ENCODE peak calls at places on chromosomes 1 and 21, in eight cellular contexts. One of them, this sample, is unnamed.

GRCh38 chr1:201348211-201348566 is 29.3 kb downstream of the TNNT2 start:
- DNase-seq in uterus: no peak
- DNase-seq in IMR-90: peak; percentile 63
- DNase-seq in right lobe of liver: peak; percentile 37
- DNase-seq in body of pancreas: peak; percentile 51
- DNase-seq in breast epithelium: no peak
- DNase-seq in adrenal gland: no peak
- DNase-seq in A549: peak; percentile 92
- DNase-seq in this sample: peak; percentile 24

GRCh38 chr21:34126691-34127090 is 53.3 kb downstream of the MRPS6 start:
- DNase-seq in uterus: no peak
- DNase-seq in IMR-90: peak; percentile 85
- DNase-seq in right lobe of liver: no peak
- DNase-seq in body of pancreas: no peak
- DNase-seq in breast epithelium: no peak
- DNase-seq in adrenal gland: no peak
- DNase-seq in A549: no peak
- DNase-seq in this sample: no peak

GRCh38 chr1:46552357-46553237 is 1.1 kb upstream of the KNCN start:
- DNase-seq in uterus: no peak
- DNase-seq in IMR-90: no peak
- DNase-seq in right lobe of liver: no peak
- DNase-seq in body of pancreas: no peak
- DNase-seq in breast epithelium: no peak
- DNase-seq in adrenal gland: no peak
- DNase-seq in A549: no peak
- DNase-seq in this sample: no peak

GRCh38 chr1:226397011-226397926 is 10.6 kb downstream of the PARP1 start:
- DNase-seq in uterus: no peak
- DNase-seq in IMR-90: no peak
- DNase-seq in right lobe of liver: no peak
- DNase-seq in body of pancreas: no peak
- DNase-seq in breast epithelium: no peak
- DNase-seq in adrenal gland: no peak
- DNase-seq in A549: no peak
- DNase-seq in this sample: no peak

GRCh38 chr1:30953685-30954084 is 45.1 kb upstream of the SDC3 start:
- DNase-seq in uterus: no peak
- DNase-seq in IMR-90: no peak
- DNase-seq in right lobe of liver: no peak
- DNase-seq in body of pancreas: no peak
- DNase-seq in breast epithelium: no peak
- DNase-seq in adrenal gland: no peak
- DNase-seq in A549: no peak
- DNase-seq in this sample: no peak

GRCh38 chr1:150362721-150363425 is 1.1 kb upstream of the RPRD2 start:
- DNase-seq in uterus: no peak
- DNase-seq in IMR-90: no peak
- DNase-seq in right lobe of liver: no peak
- DNase-seq in body of pancreas: no peak
- DNase-seq in breast epithelium: no peak
- DNase-seq in adrenal gland: no peak
- DNase-seq in A549: no peak
- DNase-seq in this sample: no peak

GRCh38 chr1:54263601-54264226 is 63.7 kb downstream of the MRPL37 start:
- DNase-seq in uterus: no peak
- DNase-seq in IMR-90: no peak
- DNase-seq in right lobe of liver: no peak
- DNase-seq in body of pancreas: no peak
- DNase-seq in breast epithelium: no peak
- DNase-seq in adrenal gland: no peak
- DNase-seq in A549: no peak
- DNase-seq in this sample: no peak

GRCh38 chr1:113903496-113904291 is 905 bp downstream of the AP4B1 start:
- DNase-seq in uterus: no peak
- DNase-seq in IMR-90: no peak
- DNase-seq in right lobe of liver: no peak
- DNase-seq in body of pancreas: no peak
- DNase-seq in breast epithelium: no peak
- DNase-seq in adrenal gland: no peak
- DNase-seq in A549: no peak
- DNase-seq in this sample: no peak

GRCh38 chr1:28298438-28298837 is 30.4 kb upstream of the MED18 start:
- DNase-seq in uterus: no peak
- DNase-seq in IMR-90: no peak
- DNase-seq in right lobe of liver: no peak
- DNase-seq in body of pancreas: no peak
- DNase-seq in breast epithelium: no peak
- DNase-seq in adrenal gland: no peak
- DNase-seq in A549: no peak
- DNase-seq in this sample: no peak

GRCh38 chr1:29967261-29967660 is 730.9 kb downstream of the PTPRU start:
- DNase-seq in uterus: no peak
- DNase-seq in IMR-90: no peak
- DNase-seq in right lobe of liver: no peak
- DNase-seq in body of pancreas: no peak
- DNase-seq in breast epithelium: no peak
- DNase-seq in adrenal gland: no peak
- DNase-seq in A549: no peak
- DNase-seq in this sample: no peak

GRCh38 chr1:56929492-56929891 is 36.3 kb downstream of the C8B start:
- DNase-seq in uterus: no peak
- DNase-seq in IMR-90: no peak
- DNase-seq in right lobe of liver: no peak
- DNase-seq in body of pancreas: no peak
- DNase-seq in breast epithelium: no peak
- DNase-seq in adrenal gland: no peak
- DNase-seq in A549: no peak
- DNase-seq in this sample: no peak

GRCh38 chr21:45334591-45335081 is 46.9 kb upstream of the POFUT2 start:
- DNase-seq in uterus: no peak
- DNase-seq in IMR-90: no peak
- DNase-seq in right lobe of liver: peak; percentile 43
- DNase-seq in body of pancreas: peak; percentile 8
- DNase-seq in breast epithelium: no peak
- DNase-seq in adrenal gland: no peak
- DNase-seq in A549: no peak
- DNase-seq in this sample: no peak

GRCh38 chr1:226365166-226365565 is 42.7 kb downstream of the PARP1 start:
- DNase-seq in uterus: no peak
- DNase-seq in IMR-90: no peak
- DNase-seq in right lobe of liver: no peak
- DNase-seq in body of pancreas: no peak
- DNase-seq in breast epithelium: no peak
- DNase-seq in adrenal gland: no peak
- DNase-seq in A549: no peak
- DNase-seq in this sample: no peak

GRCh38 chr1:156961709-156962108 is 41.3 kb downstream of the LRRC71 start:
- DNase-seq in uterus: no peak
- DNase-seq in IMR-90: no peak
- DNase-seq in right lobe of liver: no peak
- DNase-seq in body of pancreas: no peak
- DNase-seq in breast epithelium: no peak
- DNase-seq in adrenal gland: no peak
- DNase-seq in A549: peak; percentile 25
- DNase-seq in this sample: no peak

GRCh38 chr1:181353526-181353925 is 129.8 kb upstream of the CACNA1E start:
- DNase-seq in uterus: no peak
- DNase-seq in IMR-90: no peak
- DNase-seq in right lobe of liver: no peak
- DNase-seq in body of pancreas: no peak
- DNase-seq in breast epithelium: no peak
- DNase-seq in adrenal gland: no peak
- DNase-seq in A549: no peak
- DNase-seq in this sample: no peak

GRCh38 chr1:208209286-208209685 is 34.9 kb downstream of the PLXNA2 start:
- DNase-seq in uterus: no peak
- DNase-seq in IMR-90: no peak
- DNase-seq in right lobe of liver: no peak
- DNase-seq in body of pancreas: no peak
- DNase-seq in breast epithelium: no peak
- DNase-seq in adrenal gland: no peak
- DNase-seq in A549: no peak
- DNase-seq in this sample: no peak

GRCh38 chr1:197171531-197171930 is 25.1 kb upstream of the ASPM start:
- DNase-seq in uterus: no peak
- DNase-seq in IMR-90: peak; percentile 28
- DNase-seq in right lobe of liver: no peak
- DNase-seq in body of pancreas: no peak
- DNase-seq in breast epithelium: no peak
- DNase-seq in adrenal gland: no peak
- DNase-seq in A549: no peak
- DNase-seq in this sample: no peak

GRCh38 chr1:32972814-32973428 is 8.3 kb upstream of the RNF19B start:
- DNase-seq in uterus: peak; percentile 40
- DNase-seq in IMR-90: peak; percentile 45
- DNase-seq in right lobe of liver: no peak
- DNase-seq in body of pancreas: peak; percentile 77
- DNase-seq in breast epithelium: peak; percentile 62
- DNase-seq in adrenal gland: peak; percentile 60
- DNase-seq in A549: no peak
- DNase-seq in this sample: peak; percentile 48
- TF ChIP-seq POLR2A in uterus: no peak
- TF ChIP-seq POLR2A in IMR-90: no peak
- TF ChIP-seq POLR2A in right lobe of liver: peak; percentile 24
- TF ChIP-seq POLR2A in body of pancreas: peak; percentile 35
- TF ChIP-seq POLR2A in breast epithelium: no peak
- TF ChIP-seq POLR2A in adrenal gland: no peak
- TF ChIP-seq POLR2A in A549: no peak
- TF ChIP-seq POLR2A in this sample: no peak

GRCh38 chr1:102833171-102833570 is 275.2 kb downstream of the COL11A1 start:
- DNase-seq in uterus: no peak
- DNase-seq in IMR-90: no peak
- DNase-seq in right lobe of liver: no peak
- DNase-seq in body of pancreas: no peak
- DNase-seq in breast epithelium: no peak
- DNase-seq in adrenal gland: no peak
- DNase-seq in A549: no peak
- DNase-seq in this sample: no peak

GRCh38 chr1:102838016-102838415 is 270.3 kb downstream of the COL11A1 start:
- DNase-seq in uterus: no peak
- DNase-seq in IMR-90: peak; percentile 22
- DNase-seq in right lobe of liver: no peak
- DNase-seq in body of pancreas: no peak
- DNase-seq in breast epithelium: no peak
- DNase-seq in adrenal gland: no peak
- DNase-seq in A549: no peak
- DNase-seq in this sample: no peak

GRCh38 chr1:102837551-102837950 is 270.8 kb downstream of the COL11A1 start:
- DNase-seq in uterus: no peak
- DNase-seq in IMR-90: no peak
- DNase-seq in right lobe of liver: no peak
- DNase-seq in body of pancreas: no peak
- DNase-seq in breast epithelium: no peak
- DNase-seq in adrenal gland: no peak
- DNase-seq in A549: no peak
- DNase-seq in this sample: no peak

GRCh38 chr1:102836991-102837390 is 271.3 kb downstream of the COL11A1 start:
- DNase-seq in uterus: no peak
- DNase-seq in IMR-90: no peak
- DNase-seq in right lobe of liver: no peak
- DNase-seq in body of pancreas: no peak
- DNase-seq in breast epithelium: no peak
- DNase-seq in adrenal gland: no peak
- DNase-seq in A549: no peak
- DNase-seq in this sample: no peak

GRCh38 chr1:102834688-102835320 is 273.5 kb downstream of the COL11A1 start:
- DNase-seq in uterus: no peak
- DNase-seq in IMR-90: peak; percentile 68
- DNase-seq in right lobe of liver: no peak
- DNase-seq in body of pancreas: no peak
- DNase-seq in breast epithelium: no peak
- DNase-seq in adrenal gland: no peak
- DNase-seq in A549: no peak
- DNase-seq in this sample: no peak
- H3K4me1 ChIP-seq in uterus: no peaks in the 10 kb centered on the region
- H3K4me1 ChIP-seq in IMR-90: peaks cover 8% of the 10 kb centered on the region
- H3K4me1 ChIP-seq in right lobe of liver: no peaks in the 10 kb centered on the region
- H3K4me1 ChIP-seq in body of pancreas: no peaks in the 10 kb centered on the region
- H3K4me1 ChIP-seq in breast epithelium: no peaks in the 10 kb centered on the region
- H3K4me1 ChIP-seq in adrenal gland: no peaks in the 10 kb centered on the region
- H3K4me1 ChIP-seq in A549: no peaks in the 10 kb centered on the region
- H3K4me1 ChIP-seq in this sample: no peaks in the 10 kb centered on the region

GRCh38 chr1:241695454-241696171 is 43.5 kb downstream of the WDR64 start:
- DNase-seq in uterus: no peak
- DNase-seq in IMR-90: peak; percentile 49
- DNase-seq in right lobe of liver: no peak
- DNase-seq in body of pancreas: no peak
- DNase-seq in breast epithelium: no peak
- DNase-seq in adrenal gland: no peak
- DNase-seq in A549: no peak
- DNase-seq in this sample: no peak
- H3K4me3 ChIP-seq in uterus: no peak overlapping the region
- H3K4me3 ChIP-seq in IMR-90: no peak overlapping the region
- H3K4me3 ChIP-seq in right lobe of liver: no peak overlapping the region
- H3K4me3 ChIP-seq in body of pancreas: no peak overlapping the region
- H3K4me3 ChIP-seq in breast epithelium: no peak overlapping the region
- H3K4me3 ChIP-seq in adrenal gland: no peak overlapping the region
- H3K4me3 ChIP-seq in A549: no peak overlapping the region
- H3K4me3 ChIP-seq in this sample: no peak overlapping the region

GRCh38 chr1:6472391-6472790 is 6.4 kb upstream of the TNFRSF25 start:
- DNase-seq in uterus: no peak
- DNase-seq in IMR-90: no peak
- DNase-seq in right lobe of liver: peak; percentile 46
- DNase-seq in body of pancreas: no peak
- DNase-seq in breast epithelium: no peak
- DNase-seq in adrenal gland: no peak
- DNase-seq in A549: no peak
- DNase-seq in this sample: no peak

GRCh38 chr1:6473156-6473555 is 7.2 kb upstream of the TNFRSF25 start:
- DNase-seq in uterus: no peak
- DNase-seq in IMR-90: no peak
- DNase-seq in right lobe of liver: no peak
- DNase-seq in body of pancreas: no peak
- DNase-seq in breast epithelium: no peak
- DNase-seq in adrenal gland: no peak
- DNase-seq in A549: no peak
- DNase-seq in this sample: no peak

GRCh38 chr1:6471086-6471841 is 5.3 kb upstream of the TNFRSF25 start:
- DNase-seq in uterus: no peak
- DNase-seq in IMR-90: no peak
- DNase-seq in right lobe of liver: peak; percentile 54
- DNase-seq in body of pancreas: no peak
- DNase-seq in breast epithelium: no peak
- DNase-seq in adrenal gland: no peak
- DNase-seq in A549: no peak
- DNase-seq in this sample: no peak

GRCh38 chr1:6470132-6471085 is 4.4 kb upstream of the TNFRSF25 start:
- DNase-seq in uterus: no peak
- DNase-seq in IMR-90: no peak
- DNase-seq in right lobe of liver: peak; percentile 56
- DNase-seq in body of pancreas: no peak
- DNase-seq in breast epithelium: no peak
- DNase-seq in adrenal gland: no peak
- DNase-seq in A549: no peak
- DNase-seq in this sample: no peak

DNA sequence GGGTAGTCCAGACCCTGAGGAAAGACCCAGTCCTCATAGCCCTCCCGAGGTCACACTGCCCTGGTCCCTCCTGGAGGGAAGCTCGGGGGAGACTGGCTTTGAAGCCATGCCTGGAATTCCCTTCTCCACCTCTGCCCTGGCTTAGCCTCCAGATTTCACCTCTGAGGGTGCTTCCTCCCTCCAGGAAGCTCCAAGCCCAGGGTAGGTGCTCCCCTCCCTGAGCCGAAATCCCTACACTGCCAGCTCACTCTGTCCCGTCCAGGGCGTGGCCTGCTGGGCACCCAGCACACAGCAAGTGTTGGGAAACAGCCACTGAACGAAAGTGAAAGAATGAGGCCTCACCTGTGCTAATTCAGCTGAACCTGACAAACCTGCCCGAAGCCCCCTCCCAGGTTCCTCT is 6.0 kb upstream of the TNFRSF25 start:
- DNase-seq in uterus: no peak
- DNase-seq in IMR-90: no peak
- DNase-seq in right lobe of liver: peak; percentile 80
- DNase-seq in body of pancreas: no peak
- DNase-seq in breast epithelium: no peak
- DNase-seq in adrenal gland: no peak
- DNase-seq in A549: no peak
- DNase-seq in this sample: no peak
- TF ChIP-seq POLR2A in uterus: no peak
- TF ChIP-seq POLR2A in IMR-90: no peak
- TF ChIP-seq POLR2A in right lobe of liver: peak; percentile 27
- TF ChIP-seq POLR2A in body of pancreas: no peak
- TF ChIP-seq POLR2A in breast epithelium: no peak
- TF ChIP-seq POLR2A in adrenal gland: no peak
- TF ChIP-seq POLR2A in A549: no peak
- TF ChIP-seq POLR2A in this sample: no peak

This sample was measured in heart left ventricle.